ENCODE peak calls at places on chromosomes 11 and 22, in five cellular contexts. Q is suprapubic skin, V is H1, T is A549, A is IMR-90. I is an unnamed sample. For H3K4me1, the result is how much of the 10 kb centered on the place peaks cover.

GRCh38 chr11:3139481-3140290 is 25.4 kb downstream of the OSBPL5 start:
- DNase-seq in Q (no peak), T (no peak), V (no peak), A (no peak), I (no peak)

GRCh38 chr11:128095459-128096096 is 491.8 kb downstream of the ETS1 start:
- DNase-seq in T (no peak), V (no peak), Q (no peak), A (peak), I (no peak)

GRCh38 chr11:59158206-59159068 is 13.5 kb upstream of the DTX4 start:
- DNase-seq in T (peak), V (no peak), A (peak), Q (no peak), I (peak)

GRCh38 chr11:8258289-8258688 is 5.4 kb downstream of the LMO1 start:
- DNase-seq in V (no peak), Q (peak), A (no peak), T (no peak), I (no peak)

GRCh38 chr11:43427971-43428370 is 69.3 kb downstream of the TTC17 start:
- DNase-seq in T (no peak), V (no peak), Q (no peak), A (peak), I (no peak)

GRCh38 chr11:84260862-84261261 is 974.7 kb upstream of the CCDC90B start:
- DNase-seq in T (no peak), V (no peak), Q (no peak), A (no peak), I (no peak)

GRCh38 chr11:15968461-15969130 is 387.8 kb downstream of the SOX6 start:
- DNase-seq in T (no peak), V (no peak), A (no peak), Q (no peak), I (no peak)

GRCh38 chr11:120912504-120912903 is 111.4 kb upstream of the TBCEL start:
- DNase-seq in Q (no peak), V (no peak), A (peak), T (peak), I (no peak)

DNA sequence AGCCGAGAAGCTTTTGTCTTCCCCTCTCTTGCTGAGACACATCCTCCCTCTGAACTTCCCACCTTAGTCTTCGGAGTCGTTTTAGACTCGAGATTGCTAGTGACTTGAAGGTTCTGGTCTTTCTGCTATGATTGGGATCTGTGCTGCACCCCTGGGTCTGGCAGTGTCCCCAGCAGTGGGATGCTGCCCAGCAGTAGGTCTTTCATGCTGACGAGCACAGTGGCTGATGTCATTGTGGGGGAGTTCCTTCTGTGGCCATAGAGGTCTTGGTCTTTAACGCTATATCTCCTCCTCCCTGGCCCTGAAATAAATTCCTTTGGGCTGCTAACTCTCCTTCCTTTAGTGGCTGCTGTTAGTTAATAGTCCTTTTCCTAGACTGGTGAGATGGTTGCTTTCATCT is 136.3 kb downstream of the TEAD1 start:
- DNase-seq in T (no peak), A (peak), V (no peak), Q (no peak), I (no peak)
- H3K4me1 ChIP-seq in T (half or more), A (under half), V (under half), Q (half or more), I (under half)

GRCh38 chr11:129374081-129374992 is 1.3 kb upstream of the BARX2 start:
- DNase-seq in T (no peak), A (no peak), V (no peak), Q (no peak), I (no peak)
- H3K4me3 ChIP-seq in T (peak), A (peak), V (peak), Q (peak), I (no peak)

GRCh38 chr11:925496-926301 is at the start of gene AP2A2:
- DNase-seq in A (peak), Q (peak), T (peak), V (peak), I (peak)

GRCh38 chr11:924406-925157 is 1.1 kb upstream of the AP2A2 start:
- DNase-seq in A (no peak), Q (no peak), V (no peak), T (no peak), I (no peak)

GRCh38 chr11:925158-925495 is 543 bp upstream of the AP2A2 start:
- DNase-seq in T (no peak), A (no peak), Q (no peak), V (no peak), I (no peak)

GRCh38 chr11:927871-928270 is 2.2 kb downstream of the AP2A2 start:
- DNase-seq in T (no peak), Q (no peak), A (no peak), V (no peak), I (no peak)

DNA sequence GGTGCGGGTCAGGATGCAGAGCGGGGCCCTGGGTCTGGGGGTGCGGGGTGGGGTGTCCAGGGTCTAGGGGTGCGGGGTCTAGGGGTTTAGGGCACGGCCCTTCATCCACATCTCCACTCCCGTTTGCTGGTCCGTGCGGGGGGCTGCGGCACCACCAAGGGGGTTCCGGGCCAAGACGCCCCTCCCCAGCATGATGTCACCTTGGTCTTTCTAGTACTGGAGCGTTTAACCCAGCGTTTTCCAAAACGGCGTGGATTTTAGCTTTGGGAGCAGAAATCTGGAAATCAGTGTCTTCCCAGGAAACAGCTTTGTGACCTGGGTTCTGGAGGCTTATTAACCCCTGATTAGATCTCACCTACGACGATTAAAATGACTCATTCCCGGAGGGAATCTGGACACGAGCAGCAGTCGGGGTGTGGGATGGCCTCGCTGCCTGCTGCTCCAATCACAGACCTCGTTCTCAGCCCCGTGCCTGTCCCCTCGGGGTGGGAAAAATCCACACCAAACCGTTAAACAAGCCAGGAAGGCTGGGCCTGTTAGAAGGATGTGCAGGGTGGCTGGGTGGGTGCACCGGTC is 759 bp downstream of the AP2A2 start:
- DNase-seq in V (no peak), T (peak), A (peak), Q (no peak), I (peak)
- TF ChIP-seq POLR2A in V (no peak), T (no peak), A (no peak), Q (no peak), I (no peak)

DNA sequence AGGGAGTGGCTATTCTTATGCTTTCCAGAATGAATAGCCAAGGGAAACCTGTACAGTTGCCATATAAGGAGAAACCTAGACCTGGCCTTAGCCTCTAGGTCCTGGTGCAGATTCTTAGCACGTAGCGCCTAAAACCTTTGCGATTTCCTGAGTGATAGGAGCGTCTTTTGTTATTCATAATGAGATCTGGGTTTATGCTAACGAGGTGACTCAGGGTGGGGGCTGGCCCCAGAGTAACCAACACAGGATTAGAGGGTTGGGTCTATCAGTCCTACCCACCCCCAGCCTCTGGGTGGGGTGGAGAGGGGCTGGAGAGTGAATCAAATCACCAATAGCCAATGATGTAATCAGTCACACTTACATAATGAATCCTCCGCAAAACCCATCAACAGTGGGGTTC is 73.4 kb upstream of the PARVG start:
- DNase-seq in Q (no peak), T (no peak), A (no peak), V (peak), I (no peak)
- H3K4me1 ChIP-seq in Q (under half), T (under half), A (under half), V (under half), I (under half)

GRCh38 chr11:60785806-60786361 is 751 bp downstream of the MS4A10 start:
- DNase-seq in T (no peak), Q (no peak), V (no peak), A (peak), I (no peak)
- H3K4me3 ChIP-seq in T (no peak), Q (no peak), V (no peak), A (no peak), I (no peak)